ENCODE peak calls at places on chromosomes 12 and 14, in ten cellular contexts. Q is NCI-H524 treated with DMSO at 0.1 percent for 48 hours, N is LoVo, V is dermis blood vessel endothelial cell, U is nucleus accumbens, J is caudate nucleus, O is suprapubic skin, T is DND-41, H is activated T-helper 1 cell treated with Interleukin-2 at 50 U/mL for 16 hours, X is HS-5. E is an unnamed sample.

GRCh38 chr14:93905623-93906022 is 21.5 kb upstream of the FAM181A start:
- DNase-seq in V (peak; percentile 28), N (no peak), H (no peak), T (no peak), O (no peak), J (no peak), U (no peak), Q (peak; percentile 7), X (no peak), E (no peak)

GRCh38 chr12:25710149-25710548 is 157.1 kb upstream of the LMNTD1 start:
- DNase-seq in U (no peak), T (no peak), X (no peak), V (no peak), O (no peak), N (no peak), J (no peak), Q (no peak), H (no peak), E (no peak)

GRCh38 chr12:62438098-62438692 is 28.4 kb upstream of the MON2 start:
- DNase-seq in U (no peak), J (peak; percentile 0), X (no peak), N (peak; percentile 65), T (peak; percentile 62), V (peak; percentile 76), Q (no peak), O (no peak), H (no peak), E (peak; percentile 19)

GRCh38 chr12:91804533-91804932 is 341.1 kb downstream of the BTG1 start:
- DNase-seq in J (no peak), T (no peak), H (no peak), V (no peak), X (no peak), N (peak; percentile 61), U (no peak), O (no peak), Q (no peak), E (no peak)

GRCh38 chr12:121724930-121725329 is 12.4 kb downstream of the TMEM120B start:
- DNase-seq in J (no peak), N (no peak), H (no peak), T (no peak), X (no peak), V (peak; percentile 31), U (no peak), Q (no peak), O (no peak), E (no peak)

GRCh38 chr12:87233636-87234035 is 795.6 kb downstream of the C12orf50 start:
- DNase-seq in J (no peak), V (no peak), U (no peak), H (no peak), X (no peak), T (no peak), Q (no peak), O (no peak), N (no peak), E (no peak)

GRCh38 chr14:68786491-68787234 is 6.2 kb downstream of the ZFP36L1 start:
- DNase-seq in X (no peak), J (no peak), O (peak; percentile 73), U (peak; percentile 41), N (no peak), Q (no peak), T (no peak), V (peak; percentile 39), H (no peak), E (no peak)

GRCh38 chr14:78921856-78922255 is 751.7 kb downstream of the NRXN3 start:
- DNase-seq in H (no peak), J (no peak), Q (no peak), X (peak; percentile 70), T (no peak), U (no peak), N (no peak), V (peak; percentile 92), O (no peak), E (no peak)

GRCh38 chr14:95294834-95295599 is 24.7 kb downstream of the CLMN start:
- DNase-seq in N (no peak), O (no peak), J (no peak), Q (no peak), H (no peak), U (no peak), X (no peak), T (no peak), V (peak; percentile 83), E (no peak)

GRCh38 chr12:107749094-107749493 is 11.8 kb downstream of the PRDM4 start:
- DNase-seq in N (no peak), J (no peak), T (no peak), O (no peak), Q (no peak), H (no peak), X (peak; percentile 58), U (no peak), V (no peak), E (no peak)

GRCh38 chr14:49615776-49616175 is 4.7 kb downstream of the RPL36AL start:
- DNase-seq in Q (no peak), O (no peak), J (no peak), H (no peak), N (no peak), T (no peak), X (no peak), U (no peak), V (no peak), E (no peak)

GRCh38 chr12:82765971-82766705 is 79.4 kb downstream of the TMTC2 start:
- DNase-seq in N (no peak), U (no peak), T (no peak), H (no peak), X (no peak), J (no peak), Q (no peak), V (no peak), O (no peak), E (no peak)

GRCh38 chr12:107551434-107551833 is 134.2 kb upstream of the PWP1 start:
- DNase-seq in O (no peak), J (no peak), U (no peak), X (no peak), N (no peak), V (no peak), H (no peak), Q (no peak), T (no peak), E (no peak)

GRCh38 chr12:39420043-39420442 is 22.9 kb downstream of the KIF21A start:
- DNase-seq in Q (no peak), H (no peak), O (no peak), U (no peak), T (no peak), N (no peak), J (no peak), X (no peak), V (no peak), E (no peak)

GRCh38 chr12:402127-402456 is 648 bp downstream of the CCDC77 start:
- DNase-seq in O (no peak), Q (no peak), J (no peak), N (peak; percentile 41), V (peak; percentile 56), X (no peak), T (peak; percentile 29), H (no peak), U (no peak), E (no peak)

GRCh38 chr12:107873223-107873622 is 98.7 kb downstream of the ASCL4 start:
- DNase-seq in N (no peak), Q (no peak), J (no peak), T (no peak), O (no peak), V (no peak), H (no peak), X (no peak), U (no peak), E (no peak)

GRCh38 chr14:100103261-100104005 is 38.2 kb downstream of the EVL start:
- DNase-seq in V (peak; percentile 16), Q (no peak), U (no peak), T (no peak), X (no peak), O (no peak), N (no peak), H (no peak), J (no peak), E (no peak)

GRCh38 chr12:52837781-52838736 is 3.9 kb upstream of the KRT79 start:
- DNase-seq in T (no peak), X (no peak), H (no peak), J (no peak), U (no peak), O (no peak), V (no peak), Q (no peak), N (no peak), E (no peak)

GRCh38 chr12:6067152-6067916 is 57.1 kb downstream of the VWF start:
- DNase-seq in O (no peak), H (no peak), V (peak; percentile 71), N (peak; percentile 23), X (no peak), Q (no peak), J (peak; percentile 23), T (no peak), U (no peak), E (no peak)

GRCh38 chr14:53742226-53742607 is 214.4 kb downstream of the BMP4 start:
- DNase-seq in V (peak; percentile 13), O (no peak), Q (no peak), J (no peak), T (no peak), X (no peak), U (no peak), H (no peak), N (peak; percentile 4), E (no peak)

GRCh38 chr12:96257550-96258392 is 63.6 kb downstream of the ELK3 start:
- DNase-seq in N (no peak), U (no peak), Q (no peak), X (no peak), J (no peak), T (no peak), H (no peak), V (no peak), O (no peak), E (no peak)

GRCh38 chr12:15701212-15701611 is 88.0 kb downstream of the EPS8 start:
- DNase-seq in O (no peak), V (peak; percentile 63), N (peak; percentile 75), X (no peak), Q (no peak), J (no peak), H (no peak), U (no peak), T (no peak), E (no peak)

GRCh38 chr14:87615822-87616679 is 376.9 kb downstream of the GALC start:
- DNase-seq in U (no peak), T (peak; percentile 58), V (peak; percentile 51), X (no peak), N (peak; percentile 41), Q (no peak), J (peak; percentile 1), O (no peak), H (no peak), E (no peak)

GRCh38 chr14:53109028-53109687 is 44.0 kb downstream of the DDHD1 start:
- DNase-seq in X (peak; percentile 15), U (no peak), V (peak; percentile 32), N (peak; percentile 43), H (peak; percentile 10), O (no peak), J (no peak), T (peak; percentile 87), Q (no peak), E (peak; percentile 21)

GRCh38 chr14:68148276-68148675 is 328.7 kb downstream of the RAD51B start:
- DNase-seq in H (no peak), V (no peak), J (no peak), T (no peak), X (no peak), Q (no peak), U (no peak), O (no peak), N (no peak), E (no peak)

GRCh38 chr14:37453985-37454384 is 141.1 kb downstream of the FOXA1 start:
- DNase-seq in Q (no peak), T (no peak), H (no peak), O (no peak), X (no peak), V (no peak), J (no peak), N (no peak), U (no peak), E (no peak)

GRCh38 chr12:70645494-70646317 is 8.5 kb upstream of the PTPRB start:
- DNase-seq in X (peak; percentile 94), T (no peak), O (no peak), J (no peak), N (peak; percentile 85), H (no peak), U (no peak), V (peak; percentile 97), Q (no peak), E (no peak)

GRCh38 chr14:95460647-95461478 is 55.6 kb downstream of the SYNE3 start:
- DNase-seq in H (no peak), V (peak; percentile 71), N (peak; percentile 75), T (no peak), X (peak; percentile 53), U (peak; percentile 46), Q (no peak), O (no peak), J (peak; percentile 85), E (no peak)